ENCODE peak calls at places on chromosomes 13 and 19, in five cellular contexts. E, J, F, C and Y are unnamed samples.

GRCh38 chr13:34357435-34358232 is 539.7 kb downstream of the RFC3 start:
- DNase-seq in E (no peak), J (no peak), F (no peak), C (no peak), Y (no peak)

GRCh38 chr19:56946164-56946563 is 105.6 kb upstream of the PEG3 start:
- DNase-seq in E (no peak), J (no peak), F (peak), C (no peak), Y (no peak)

GRCh38 chr13:110560606-110561334 is 752 bp downstream of the RAB20 start:
- DNase-seq in E (no peak), J (no peak), F (peak), C (peak), Y (no peak)

GRCh38 chr19:46849610-46850009 is 1.0 kb downstream of the AP2S1 start:
- DNase-seq in E (no peak), J (no peak), F (no peak), C (no peak), Y (no peak)

GRCh38 chr19:38721977-38722773 is 22.1 kb downstream of the CAPN12 start:
- DNase-seq in E (no peak), J (no peak), F (no peak), C (peak), Y (no peak)

GRCh38 chr13:49933511-49933910 is 2.6 kb downstream of the SPRYD7 start:
- DNase-seq in E (no peak), J (no peak), F (no peak), C (no peak), Y (no peak)

GRCh38 chr19:40272261-40272660 is 12.9 kb downstream of the AKT2 start:
- DNase-seq in E (no peak), J (no peak), F (no peak), C (no peak), Y (no peak)

GRCh38 chr13:30692108-30692507 is 43.2 kb upstream of the ALOX5AP start:
- DNase-seq in E (no peak), J (no peak), F (no peak), C (no peak), Y (no peak)

GRCh38 chr13:32019612-32020233 is 11.9 kb upstream of the FRY start:
- DNase-seq in E (no peak), J (peak), F (peak), C (peak), Y (no peak)

GRCh38 chr19:35053667-35054293 is 12.3 kb downstream of the HPN start:
- DNase-seq in E (no peak), J (no peak), F (no peak), C (no peak), Y (no peak)

GRCh38 chr19:32067686-32068085 is 277.7 kb upstream of the ZNF507 start:
- DNase-seq in E (peak), J (no peak), F (no peak), C (no peak), Y (no peak)

GRCh38 chr19:38362076-38362945 is 12.1 kb upstream of the PSMD8 start:
- DNase-seq in E (peak), J (peak), F (peak), C (peak), Y (peak)

GRCh38 chr13:96651598-96651997 is 342.7 kb downstream of the OXGR1 start:
- DNase-seq in E (no peak), J (no peak), F (no peak), C (no peak), Y (no peak)

GRCh38 chr13:52652980-52653303 is 306 bp downstream of the SUGT1 start:
- DNase-seq in E (no peak), J (no peak), F (peak), C (no peak), Y (no peak)

GRCh38 chr13:52652170-52652979 is at the start of gene SUGT1:
- DNase-seq in E (peak), J (peak), F (peak), C (peak), Y (peak)

GRCh38 chr13:52651880-52652169 is 811 bp upstream of the SUGT1 start:
- DNase-seq in E (no peak), J (no peak), F (peak), C (no peak), Y (no peak)

GRCh38 chr13:52646967-52647366 is 4.7 kb downstream of the HNRNPA1L2 start:
- DNase-seq in E (no peak), J (no peak), F (no peak), C (no peak), Y (no peak)

GRCh38 chr13:52650731-52651130 is 1.9 kb upstream of the SUGT1 start:
- DNase-seq in E (no peak), J (no peak), F (no peak), C (no peak), Y (no peak)
- TF ChIP-seq JUND in E (no peak), J (no peak), F (no peak), C (no peak), Y (no peak)

DNA sequence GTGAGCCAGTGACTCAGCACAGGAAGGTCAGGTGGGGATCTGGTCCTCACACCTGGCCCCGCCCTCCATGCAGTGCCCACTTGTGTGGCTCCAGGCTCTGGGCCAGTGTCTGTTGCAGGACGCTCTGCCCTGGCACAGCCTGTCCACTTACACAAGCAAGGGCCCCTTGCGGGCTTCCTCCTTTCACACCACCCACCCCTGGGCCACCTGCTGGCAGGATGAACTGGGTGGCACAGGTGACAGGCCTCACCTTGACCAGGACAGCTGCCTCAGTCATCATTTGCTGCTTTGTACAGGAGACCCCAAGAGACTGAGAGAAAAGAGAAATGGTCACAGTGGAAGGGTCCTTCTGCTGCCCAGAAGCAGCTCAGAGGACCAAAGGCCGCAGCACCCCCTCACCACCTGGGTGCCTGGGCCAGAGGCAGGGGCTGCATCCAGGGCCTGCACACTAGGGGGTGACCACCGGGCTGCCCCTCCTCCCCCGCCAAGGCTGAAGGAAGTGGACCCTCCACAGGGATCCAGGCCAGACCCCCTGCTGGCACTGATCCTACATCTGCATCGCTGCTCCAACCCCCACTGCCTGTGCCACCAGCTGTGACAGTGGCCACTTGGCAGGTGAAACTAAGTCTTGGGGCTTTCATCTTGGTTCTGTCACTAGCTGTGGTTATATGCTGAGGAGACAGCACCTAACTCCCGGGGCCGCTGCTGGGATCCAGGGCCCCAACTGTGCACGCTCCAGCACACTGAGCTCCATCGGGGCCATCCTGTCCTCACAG is 110.3 kb downstream of the TUBA3C start:
- DNase-seq in E (no peak), J (no peak), F (no peak), C (no peak), Y (no peak)
- TF ChIP-seq JUND in E (no peak), J (no peak), F (no peak), C (no peak), Y (no peak)

GRCh38 chr19:4908781-4909171 is 525 bp upstream of the UHRF1 start:
- DNase-seq in E (peak), J (no peak), F (peak), C (peak), Y (peak)

GRCh38 chr19:4908311-4908710 is 990 bp upstream of the UHRF1 start:
- DNase-seq in E (no peak), J (no peak), F (no peak), C (peak), Y (no peak)

GRCh38 chr19:4909897-4910593 is 744 bp downstream of the UHRF1 start:
- DNase-seq in E (peak), J (peak), F (peak), C (peak), Y (peak)

GRCh38 chr19:4910594-4911273 is 1.4 kb downstream of the UHRF1 start:
- DNase-seq in E (no peak), J (no peak), F (peak), C (no peak), Y (no peak)

DNA sequence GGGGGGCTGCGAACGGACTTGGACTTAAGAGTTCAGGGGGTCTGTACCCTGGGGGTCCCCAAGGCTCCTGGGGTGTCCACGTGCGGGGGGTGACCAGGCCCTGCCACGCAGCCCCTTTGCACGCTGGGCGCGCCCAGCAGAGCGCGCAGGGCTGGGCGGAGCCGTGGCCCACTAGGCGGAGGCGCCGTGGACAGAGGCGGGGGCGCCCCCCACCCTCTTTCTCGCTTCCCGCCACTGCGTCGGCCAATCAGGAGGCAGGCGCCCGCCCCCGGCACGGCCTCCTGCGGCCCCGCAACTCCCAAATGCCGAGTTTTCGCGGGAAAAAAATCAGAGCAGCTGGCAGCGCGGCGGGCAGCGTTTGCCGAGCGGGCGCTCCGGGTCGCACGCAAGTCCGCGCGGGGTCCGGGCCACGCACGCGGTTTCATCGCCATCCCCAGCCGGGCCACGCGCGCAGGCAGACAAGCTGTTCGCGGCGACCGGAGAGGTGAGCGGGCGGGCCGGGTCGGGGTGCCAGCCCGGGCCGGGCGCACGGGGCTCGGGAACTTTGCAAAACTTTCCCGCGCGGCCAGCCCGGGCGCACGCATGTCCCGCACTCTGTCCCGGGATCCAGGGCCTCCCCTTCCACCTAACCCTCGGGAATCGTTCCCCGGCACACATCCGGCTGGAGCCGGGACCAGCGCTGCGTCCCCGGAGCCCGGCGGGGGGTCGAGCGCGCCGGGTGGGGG is at the start of gene UHRF1:
- DNase-seq in E (peak), J (no peak), F (peak), C (peak), Y (peak)
- TF ChIP-seq JUND in E (no peak), J (no peak), F (no peak), C (no peak), Y (no peak)

DNA sequence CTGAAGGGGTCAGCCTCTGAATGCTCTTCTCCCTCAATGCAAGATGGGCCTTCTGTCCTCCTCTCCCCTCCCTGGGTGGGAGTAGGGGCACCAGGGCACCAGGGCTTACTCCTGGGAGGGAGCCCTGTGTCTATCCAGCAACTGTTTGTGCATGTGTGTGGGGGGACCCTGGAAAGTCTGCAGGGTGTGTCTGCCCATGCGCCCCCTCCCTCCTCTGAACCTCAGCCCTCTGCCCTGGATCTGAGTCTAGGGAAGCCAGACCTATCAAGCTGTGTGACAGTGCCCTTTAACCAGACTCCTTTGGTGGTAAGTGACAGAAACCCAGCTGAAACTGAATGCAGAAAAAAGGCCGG is 213.3 kb upstream of the ZNF536 start:
- DNase-seq in E (no peak), J (no peak), F (no peak), C (no peak), Y (no peak)
- TF ChIP-seq JUND in E (no peak), J (no peak), F (no peak), C (no peak), Y (no peak)

GRCh38 chr13:113458218-113459065 is 5.2 kb upstream of the ADPRHL1 start:
- DNase-seq in E (no peak), J (no peak), F (peak), C (peak), Y (no peak)
- TF ChIP-seq JUND in E (no peak), J (no peak), F (no peak), C (no peak), Y (no peak)